ENCODE peak calls at places on chromosomes 12 and 14, in nine cellular contexts. U is Ammon's horn, P is nucleus accumbens, N is SW 1271, R is RPMI7951, V is ELR, E is naive B cell, G is T follicular helper cell, M is IMR-90. H is an unnamed sample.

GRCh38 chr14:104385189-104386135 is 194.1 kb upstream of the C14orf180 start:
- DNase-seq in R (no peak), G (no peak), U (no peak), V (no peak), P (no peak), E (no peak), N (no peak), M (no peak), H (no peak)

GRCh38 chr12:75350413-75350812 is 15.9 kb downstream of the GLIPR1L1 start:
- DNase-seq in R (no peak), U (no peak), M (no peak), P (no peak), G (no peak), E (no peak), V (no peak), N (no peak), H (no peak)

GRCh38 chr12:132549059-132549458 is 59.1 kb downstream of the FBRSL1 start:
- DNase-seq in N (no peak), G (no peak), V (no peak), R (no peak), E (no peak), P (no peak), M (no peak), U (no peak), H (no peak)

GRCh38 chr14:92607702-92608429 is 94.3 kb downstream of the RIN3 start:
- DNase-seq in E (no peak), M (peak), U (no peak), R (peak), P (no peak), V (peak), G (no peak), N (no peak), H (peak)

GRCh38 chr14:68695326-68695768 is 97.5 kb downstream of the ZFP36L1 start:
- DNase-seq in U (no peak), P (no peak), M (peak), N (peak), G (no peak), V (peak), R (peak), E (no peak), H (peak)

GRCh38 chr12:21828779-21829178 is 54.3 kb upstream of the KCNJ8 start:
- DNase-seq in P (no peak), N (no peak), R (no peak), M (peak), U (peak), G (no peak), V (no peak), E (no peak), H (no peak)

GRCh38 chr14:90060312-90060964 is 1.4 kb upstream of the KCNK13 start:
- DNase-seq in N (peak), P (peak), R (no peak), E (peak), V (peak), U (peak), M (peak), G (no peak), H (peak)

GRCh38 chr14:102727336-102728095 is 49.7 kb upstream of the TRAF3 start:
- DNase-seq in P (no peak), G (no peak), E (no peak), U (no peak), R (no peak), M (no peak), N (no peak), V (no peak), H (no peak)

GRCh38 chr14:78921856-78922255 is 751.7 kb downstream of the NRXN3 start:
- DNase-seq in R (peak), G (no peak), N (no peak), M (peak), V (peak), E (no peak), U (no peak), P (no peak), H (peak)

GRCh38 chr12:67391034-67391433 is 121.9 kb downstream of the CAND1 start:
- DNase-seq in V (no peak), E (no peak), R (no peak), G (no peak), P (no peak), M (no peak), N (no peak), U (no peak), H (no peak)

GRCh38 chr12:57459750-57460400 is at the start of gene GLI1:
- DNase-seq in U (no peak), M (peak), V (peak), G (no peak), E (no peak), P (no peak), N (no peak), R (no peak), H (no peak)

GRCh38 chr14:104741803-104742251 is 11.1 kb upstream of the SIVA1 start:
- DNase-seq in G (no peak), R (no peak), V (no peak), E (no peak), P (no peak), M (no peak), U (no peak), N (no peak), H (no peak)

GRCh38 chr14:101476931-101477553 is 84.3 kb upstream of the DIO3 start:
- DNase-seq in N (no peak), E (no peak), V (no peak), R (no peak), P (no peak), U (no peak), G (no peak), M (no peak), H (peak)

GRCh38 chr12:85179680-85180300 is 100.2 kb upstream of the ALX1 start:
- DNase-seq in M (peak), E (no peak), U (no peak), V (peak), R (peak), P (no peak), N (no peak), G (no peak), H (no peak)

GRCh38 chr14:82009076-82009475 is 475.4 kb upstream of the SEL1L start:
- DNase-seq in E (no peak), M (no peak), N (no peak), P (no peak), V (no peak), R (no peak), G (no peak), U (no peak), H (no peak)

GRCh38 chr14:106821119-106821518 is 1294.7 kb downstream of the TMEM121 start:
- DNase-seq in P (no peak), G (no peak), E (no peak), U (no peak), N (no peak), M (no peak), R (no peak), V (no peak), H (no peak)

GRCh38 chr12:129161511-129161910 is 308.2 kb downstream of the GLT1D1 start:
- DNase-seq in E (no peak), M (no peak), N (no peak), G (no peak), V (no peak), R (no peak), P (no peak), U (no peak), H (no peak)

GRCh38 chr12:65015850-65016249 is 105.3 kb downstream of the WIF1 start:
- DNase-seq in N (no peak), E (no peak), P (no peak), G (no peak), M (no peak), U (peak), V (no peak), R (no peak), H (no peak)

GRCh38 chr12:69475237-69475984 is 5.2 kb downstream of the FRS2 start:
- DNase-seq in M (peak), E (no peak), P (no peak), N (no peak), V (no peak), G (no peak), U (peak), R (no peak), H (peak)